ENCODE peak calls at places on chromosomes 2 and 18, in six cellular contexts. E, S, N, U, B and R are unnamed samples.

GRCh38 chr2:231910771-231911170 is 15.4 kb downstream of the NPPC start:
- DNase-seq in E (no peak), S (no peak), N (no peak), U (no peak), B (no peak), R (no peak)

GRCh38 chr2:33411765-33412164 is 64.7 kb upstream of the RASGRP3 start:
- DNase-seq in E (no peak), S (no peak), N (no peak), U (no peak), B (no peak), R (no peak)

GRCh38 chr2:42801388-42801787 is 9.0 kb upstream of the HAAO start:
- DNase-seq in E (no peak), S (no peak), N (no peak), U (no peak), B (no peak), R (no peak)

GRCh38 chr2:101327863-101328394 is 19.4 kb upstream of the RNF149 start:
- DNase-seq in E (no peak), S (no peak), N (no peak), U (no peak), B (no peak), R (no peak)

GRCh38 chr2:20626698-20627471 is 24.0 kb downstream of the HS1BP3 start:
- DNase-seq in E (no peak), S (no peak), N (no peak), U (no peak), B (no peak), R (no peak)

GRCh38 chr18:74196220-74197119 is 48.1 kb downstream of the TIMM21 start:
- DNase-seq in E (no peak), S (peak; percentile 13), N (peak; percentile 9), U (peak; percentile 83), B (peak; percentile 43), R (peak; percentile 78)

GRCh38 chr2:240465765-240466578 is 30.5 kb downstream of the GPC1 start:
- DNase-seq in E (no peak), S (no peak), N (peak; percentile 1), U (no peak), B (no peak), R (no peak)

GRCh38 chr2:239599299-239599698 is 198.5 kb upstream of the HDAC4 start:
- DNase-seq in E (no peak), S (no peak), N (no peak), U (no peak), B (no peak), R (no peak)

GRCh38 chr2:109726666-109727270 is 67.3 kb upstream of the RGPD5 start:
- DNase-seq in E (no peak), S (no peak), N (no peak), U (no peak), B (no peak), R (no peak)

GRCh38 chr2:33265584-33266338 is 210.7 kb upstream of the RASGRP3 start:
- DNase-seq in E (no peak), S (no peak), N (no peak), U (no peak), B (no peak), R (no peak)

GRCh38 chr18:59054892-59055291 is 84.8 kb upstream of the SEC11C start:
- DNase-seq in E (peak; percentile 46), S (no peak), N (no peak), U (no peak), B (peak; percentile 21), R (no peak)

GRCh38 chr2:211367711-211368110 is 811.3 kb downstream of the CPS1 start:
- DNase-seq in E (no peak), S (no peak), N (no peak), U (peak; percentile 45), B (no peak), R (no peak)

GRCh38 chr2:229221641-229222040 is 49.4 kb downstream of the PID1 start:
- DNase-seq in E (no peak), S (no peak), N (no peak), U (no peak), B (no peak), R (no peak)

GRCh38 chr18:10726198-10727068 is 200.6 kb downstream of the NAPG start:
- DNase-seq in E (no peak), S (no peak), N (no peak), U (no peak), B (no peak), R (no peak)

GRCh38 chr2:98910349-98911125 is 25.5 kb downstream of the CRACDL start:
- DNase-seq in E (no peak), S (no peak), N (no peak), U (no peak), B (no peak), R (no peak)

GRCh38 chr2:230706053-230706498 is 6.6 kb upstream of the CAB39 start:
- DNase-seq in E (no peak), S (no peak), N (no peak), U (no peak), B (no peak), R (no peak)

GRCh38 chr2:152635635-152636298 is 81.5 kb downstream of the PRPF40A start:
- DNase-seq in E (no peak), S (peak; percentile 55), N (peak; percentile 32), U (peak; percentile 51), B (peak; percentile 69), R (peak; percentile 51)

GRCh38 chr2:202072737-202073396 is at the start of gene KIAA2012:
- DNase-seq in E (no peak), S (no peak), N (no peak), U (no peak), B (no peak), R (no peak)

GRCh38 chr2:69465513-69466456 is 28.6 kb upstream of the NFU1 start:
- DNase-seq in E (no peak), S (no peak), N (no peak), U (no peak), B (peak; percentile 37), R (no peak)

GRCh38 chr2:224532931-224533330 is 52.2 kb downstream of the CUL3 start:
- DNase-seq in E (no peak), S (no peak), N (no peak), U (no peak), B (no peak), R (no peak)

GRCh38 chr2:140990416-140990815 is 1140.4 kb downstream of the LRP1B start:
- DNase-seq in E (peak; percentile 46), S (no peak), N (no peak), U (no peak), B (no peak), R (no peak)

GRCh38 chr2:46294185-46294836 is 2.9 kb upstream of the EPAS1 start:
- DNase-seq in E (no peak), S (no peak), N (no peak), U (peak; percentile 45), B (no peak), R (no peak)

GRCh38 chr2:164992818-164993217 is 37.5 kb upstream of the SLC38A11 start:
- DNase-seq in E (peak; percentile 87), S (no peak), N (no peak), U (peak; percentile 80), B (peak; percentile 44), R (no peak)

GRCh38 chr2:127628767-127629614 is 17.0 kb upstream of the GPR17 start:
- DNase-seq in E (no peak), S (no peak), N (no peak), U (no peak), B (no peak), R (no peak)